ENCODE peak calls at places on chromosomes 5 and 9, in ten cellular contexts. N, E, I, S, X, G, R, U, A and M are unnamed samples.

GRCh38 chr5:43065384-43066230 is 25.5 kb upstream of the ANXA2R start:
- DNase-seq in E (no peak), S (peak; percentile 50), N (peak; percentile 82), U (no peak), R (peak; percentile 54), I (no peak), G (peak; percentile 58), X (peak; percentile 28), A (peak; percentile 88), M (peak; percentile 47)

GRCh38 chr5:63961125-63961597 is 1.1 kb downstream of the HTR1A start:
- DNase-seq in R (no peak), E (no peak), U (no peak), X (no peak), G (no peak), N (no peak), A (no peak), I (no peak), S (no peak), M (no peak)

GRCh38 chr9:1647776-1648175 is 367.4 kb upstream of the SMARCA2 start:
- DNase-seq in S (no peak), I (peak; percentile 44), U (no peak), R (peak; percentile 51), G (peak; percentile 8), E (no peak), N (peak; percentile 57), A (no peak), X (no peak), M (no peak)

GRCh38 chr9:20284601-20285289 is 337.6 kb downstream of the MLLT3 start:
- DNase-seq in E (no peak), I (no peak), A (no peak), N (no peak), S (no peak), R (no peak), G (no peak), X (no peak), U (no peak), M (no peak)

GRCh38 chr5:52961238-52961637 is 27.9 kb upstream of the ITGA2 start:
- DNase-seq in A (no peak), G (peak; percentile 64), I (no peak), N (peak; percentile 79), X (no peak), R (no peak), U (no peak), E (peak; percentile 20), S (no peak), M (no peak)

GRCh38 chr5:168600409-168600808 is 21.2 kb upstream of the PANK3 start:
- DNase-seq in R (no peak), X (peak; percentile 61), S (no peak), N (no peak), A (no peak), U (no peak), I (no peak), E (no peak), G (no peak), M (no peak)

GRCh38 chr5:80275347-80275746 is 19.5 kb upstream of the SERINC5 start:
- DNase-seq in G (no peak), E (no peak), A (no peak), R (peak; percentile 28), X (peak; percentile 54), I (no peak), N (peak; percentile 22), S (peak; percentile 21), U (no peak), M (no peak)

GRCh38 chr9:38149647-38150046 is 80.6 kb upstream of the SHB start:
- DNase-seq in R (no peak), E (no peak), A (no peak), G (no peak), U (no peak), N (no peak), S (no peak), I (no peak), X (no peak), M (no peak)

GRCh38 chr5:172666251-172666650 is 25.2 kb downstream of the NEURL1B start:
- DNase-seq in I (peak; percentile 80), S (peak; percentile 17), E (no peak), U (no peak), X (no peak), G (no peak), A (no peak), N (peak; percentile 32), R (peak; percentile 19), M (no peak)

GRCh38 chr5:6714221-6715041 is 1.2 kb downstream of the TENT4A start:
- DNase-seq in I (peak; percentile 90), X (peak; percentile 50), N (no peak), U (no peak), E (no peak), R (peak; percentile 55), S (no peak), G (no peak), A (no peak), M (peak; percentile 28)

GRCh38 chr9:122393284-122393983 is 22.6 kb downstream of the PTGS1 start:
- DNase-seq in S (no peak), R (no peak), I (no peak), N (no peak), E (no peak), A (no peak), G (no peak), U (no peak), X (no peak), M (no peak)

GRCh38 chr9:97990259-97990658 is 7.1 kb downstream of the ANP32B start:
- DNase-seq in I (peak; percentile 88), E (peak; percentile 21), A (no peak), N (peak; percentile 68), S (peak; percentile 82), X (no peak), G (peak; percentile 65), R (peak; percentile 46), U (no peak), M (no peak)
- TF ChIP-seq CTCF in I (peak; percentile 35), E (peak; percentile 39), A (no peak), N (peak; percentile 47), S (peak; percentile 42), X (peak; percentile 35), G (peak; percentile 62), R (peak; percentile 26), U (no peak), M (no peak)

GRCh38 chr9:77697238-77697984 is 49.3 kb upstream of the GNA14 start:
- DNase-seq in R (no peak), E (no peak), U (no peak), I (no peak), A (no peak), S (no peak), N (no peak), G (no peak), X (no peak), M (no peak)
- TF ChIP-seq CTCF in R (no peak), E (no peak), U (no peak), I (no peak), A (no peak), S (no peak), N (no peak), G (no peak), X (no peak), M (no peak)

DNA sequence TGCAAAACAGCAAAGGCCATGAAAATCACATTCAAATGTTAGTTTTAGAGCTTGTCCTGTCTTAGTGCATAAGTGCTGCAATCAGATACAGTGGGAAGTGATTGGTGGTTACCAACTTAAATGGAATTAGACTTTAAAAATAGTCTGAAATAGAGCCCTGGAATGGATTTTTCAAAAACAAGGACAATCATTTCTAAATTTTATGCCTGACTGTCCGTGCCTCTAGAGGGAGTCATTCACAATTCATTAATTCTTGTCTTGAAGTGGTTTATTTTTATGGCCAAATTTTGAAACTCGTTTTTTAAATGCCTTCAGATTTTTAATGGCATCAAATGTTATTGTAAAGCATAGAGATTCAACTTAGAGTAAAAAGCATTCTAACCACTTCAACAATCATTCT is 561.8 kb upstream of the DAB2 start:
- DNase-seq in U (no peak), N (peak; percentile 44), E (no peak), I (no peak), S (no peak), X (no peak), R (peak; percentile 39), G (no peak), A (no peak), M (no peak)
- TF ChIP-seq CTCF in U (no peak), N (peak; percentile 33), E (peak; percentile 17), I (peak; percentile 37), S (no peak), X (no peak), R (peak; percentile 80), G (peak; percentile 53), A (no peak), M (no peak)

DNA sequence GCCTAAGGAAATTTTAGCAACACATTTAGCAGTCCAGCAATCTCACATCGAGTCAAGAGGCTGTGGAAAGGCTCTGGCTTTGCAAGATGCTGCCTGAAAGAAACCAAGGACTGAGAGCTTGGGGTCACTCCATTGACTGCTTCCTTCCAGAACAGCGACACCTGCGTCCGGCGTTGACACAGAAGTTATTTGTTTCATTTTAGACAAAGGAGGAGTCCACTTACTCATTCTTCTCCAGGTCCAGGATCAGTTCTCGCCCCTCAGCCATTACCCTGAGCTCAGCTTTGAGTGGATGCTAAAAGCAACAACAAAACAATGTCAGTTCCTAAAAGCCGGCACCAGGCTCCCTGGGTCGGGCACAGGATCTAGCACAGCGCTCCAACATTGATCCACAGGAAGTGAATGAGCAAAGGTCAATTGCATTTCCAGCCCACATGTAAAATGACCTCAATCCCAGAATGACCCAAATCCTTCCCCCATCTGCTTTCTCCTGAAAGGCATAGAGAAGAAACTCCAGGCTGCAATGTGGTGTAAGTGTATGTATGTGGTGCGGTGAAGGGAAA is 11.3 kb downstream of the ADAM19 start:
- DNase-seq in I (peak; percentile 18), G (no peak), E (no peak), A (no peak), S (no peak), R (no peak), U (no peak), N (no peak), X (peak; percentile 70), M (no peak)
- TF ChIP-seq CTCF in I (no peak), G (no peak), E (no peak), A (no peak), S (no peak), R (no peak), U (no peak), N (no peak), X (peak; percentile 22), M (no peak)

GRCh38 chr9:84512493-84512892 is 157.0 kb upstream of the NTRK2 start:
- DNase-seq in G (no peak), X (no peak), S (no peak), I (no peak), N (no peak), E (no peak), A (no peak), U (no peak), R (no peak), M (no peak)

GRCh38 chr9:84513981-84514380 is 155.5 kb upstream of the NTRK2 start:
- DNase-seq in S (no peak), U (no peak), E (no peak), R (no peak), X (no peak), I (no peak), A (no peak), N (no peak), G (no peak), M (no peak)

GRCh38 chr9:84513473-84513872 is 156.1 kb upstream of the NTRK2 start:
- DNase-seq in X (no peak), U (no peak), G (no peak), R (no peak), A (no peak), S (no peak), I (no peak), E (no peak), N (no peak), M (no peak)

GRCh38 chr9:84511651-84512050 is 157.9 kb upstream of the NTRK2 start:
- DNase-seq in X (no peak), R (no peak), G (no peak), A (no peak), I (no peak), U (no peak), N (no peak), E (no peak), S (no peak), M (no peak)

GRCh38 chr9:84514421-84514820 is 155.1 kb upstream of the NTRK2 start:
- DNase-seq in G (no peak), S (no peak), E (no peak), N (no peak), I (no peak), X (no peak), R (no peak), U (no peak), A (no peak), M (no peak)
- TF ChIP-seq CTCF in G (no peak), S (no peak), E (no peak), N (no peak), I (no peak), X (no peak), R (no peak), U (no peak), A (no peak), M (no peak)